ENCODE peak calls at places on chromosomes 6 and 20, in nine cellular contexts. One of them, this sample, is unnamed.

GRCh38 chr6:46023216-46023915 is 7.7 kb upstream of the CLIC5 start:
- DNase-seq in activated T-cell treated with anti-CD3 and anti-CD28 coated beads for 48 hours: no peak
- DNase-seq in amniotic epithelial cell: peak
- DNase-seq in CD4-positive, alpha-beta T cell: no peak
- DNase-seq in hepatocyte: no peak
- DNase-seq in heart right ventricle: no peak
- DNase-seq in mesenchymal stem cell: no peak
- DNase-seq in stimulated activated naive CD8-positive, alpha-beta T cell treated with anti-CD3 and anti-CD28 coated beads, Interleukin-15, Interleukin-2, amounts not matched to agents 100 U/mL and 50 U/mL, for 24 hours: no peak
- DNase-seq in Kasumi-1: no peak
- DNase-seq in this sample: no peak

GRCh38 chr6:30357678-30358339 is 12.9 kb downstream of the RPP21 start:
- DNase-seq in stimulated activated naive CD8-positive, alpha-beta T cell treated with anti-CD3 and anti-CD28 coated beads, Interleukin-15, Interleukin-2, amounts not matched to agents 100 U/mL and 50 U/mL, for 24 hours: peak
- DNase-seq in heart right ventricle: peak
- DNase-seq in activated T-cell treated with anti-CD3 and anti-CD28 coated beads for 48 hours: peak
- DNase-seq in CD4-positive, alpha-beta T cell: peak
- DNase-seq in mesenchymal stem cell: peak
- DNase-seq in hepatocyte: peak
- DNase-seq in amniotic epithelial cell: peak
- DNase-seq in Kasumi-1: peak
- DNase-seq in this sample: no peak

GRCh38 chr20:35240914-35241293 is 14.4 kb downstream of the MMP24 start:
- DNase-seq in stimulated activated naive CD8-positive, alpha-beta T cell treated with anti-CD3 and anti-CD28 coated beads, Interleukin-15, Interleukin-2, amounts not matched to agents 100 U/mL and 50 U/mL, for 24 hours: no peak
- DNase-seq in Kasumi-1: no peak
- DNase-seq in amniotic epithelial cell: no peak
- DNase-seq in heart right ventricle: no peak
- DNase-seq in CD4-positive, alpha-beta T cell: no peak
- DNase-seq in mesenchymal stem cell: no peak
- DNase-seq in hepatocyte: no peak
- DNase-seq in activated T-cell treated with anti-CD3 and anti-CD28 coated beads for 48 hours: no peak
- DNase-seq in this sample: no peak

GRCh38 chr6:35213824-35214756 is at the start of gene SCUBE3:
- DNase-seq in activated T-cell treated with anti-CD3 and anti-CD28 coated beads for 48 hours: no peak
- DNase-seq in heart right ventricle: no peak
- DNase-seq in Kasumi-1: peak
- DNase-seq in hepatocyte: peak
- DNase-seq in CD4-positive, alpha-beta T cell: no peak
- DNase-seq in mesenchymal stem cell: peak
- DNase-seq in amniotic epithelial cell: peak
- DNase-seq in stimulated activated naive CD8-positive, alpha-beta T cell treated with anti-CD3 and anti-CD28 coated beads, Interleukin-15, Interleukin-2, amounts not matched to agents 100 U/mL and 50 U/mL, for 24 hours: peak
- DNase-seq in this sample: no peak

GRCh38 chr6:25050356-25050755 is 114.6 kb upstream of the RIPOR2 start:
- DNase-seq in activated T-cell treated with anti-CD3 and anti-CD28 coated beads for 48 hours: no peak
- DNase-seq in Kasumi-1: peak
- DNase-seq in CD4-positive, alpha-beta T cell: peak
- DNase-seq in amniotic epithelial cell: peak
- DNase-seq in heart right ventricle: no peak
- DNase-seq in hepatocyte: peak
- DNase-seq in mesenchymal stem cell: peak
- DNase-seq in stimulated activated naive CD8-positive, alpha-beta T cell treated with anti-CD3 and anti-CD28 coated beads, Interleukin-15, Interleukin-2, amounts not matched to agents 100 U/mL and 50 U/mL, for 24 hours: peak
- DNase-seq in this sample: no peak

GRCh38 chr6:142071981-142072380 is 60.7 kb upstream of the GJE1 start:
- DNase-seq in mesenchymal stem cell: no peak
- DNase-seq in stimulated activated naive CD8-positive, alpha-beta T cell treated with anti-CD3 and anti-CD28 coated beads, Interleukin-15, Interleukin-2, amounts not matched to agents 100 U/mL and 50 U/mL, for 24 hours: no peak
- DNase-seq in activated T-cell treated with anti-CD3 and anti-CD28 coated beads for 48 hours: no peak
- DNase-seq in amniotic epithelial cell: peak
- DNase-seq in CD4-positive, alpha-beta T cell: no peak
- DNase-seq in heart right ventricle: no peak
- DNase-seq in hepatocyte: no peak
- DNase-seq in Kasumi-1: no peak
- DNase-seq in this sample: no peak

GRCh38 chr6:45681860-45682488 is 304.2 kb upstream of the SUPT3H start:
- DNase-seq in heart right ventricle: no peak
- DNase-seq in stimulated activated naive CD8-positive, alpha-beta T cell treated with anti-CD3 and anti-CD28 coated beads, Interleukin-15, Interleukin-2, amounts not matched to agents 100 U/mL and 50 U/mL, for 24 hours: peak
- DNase-seq in amniotic epithelial cell: peak
- DNase-seq in hepatocyte: no peak
- DNase-seq in activated T-cell treated with anti-CD3 and anti-CD28 coated beads for 48 hours: peak
- DNase-seq in mesenchymal stem cell: peak
- DNase-seq in CD4-positive, alpha-beta T cell: no peak
- DNase-seq in Kasumi-1: no peak
- DNase-seq in this sample: no peak

GRCh38 chr20:10131612-10132345 is 86.9 kb upstream of the SNAP25 start:
- DNase-seq in mesenchymal stem cell: no peak
- DNase-seq in activated T-cell treated with anti-CD3 and anti-CD28 coated beads for 48 hours: no peak
- DNase-seq in hepatocyte: peak
- DNase-seq in CD4-positive, alpha-beta T cell: no peak
- DNase-seq in heart right ventricle: peak
- DNase-seq in amniotic epithelial cell: peak
- DNase-seq in stimulated activated naive CD8-positive, alpha-beta T cell treated with anti-CD3 and anti-CD28 coated beads, Interleukin-15, Interleukin-2, amounts not matched to agents 100 U/mL and 50 U/mL, for 24 hours: no peak
- DNase-seq in Kasumi-1: no peak
- DNase-seq in this sample: peak

GRCh38 chr6:83707829-83708545 is 914 bp downstream of the SNAP91 start:
- DNase-seq in mesenchymal stem cell: peak
- DNase-seq in stimulated activated naive CD8-positive, alpha-beta T cell treated with anti-CD3 and anti-CD28 coated beads, Interleukin-15, Interleukin-2, amounts not matched to agents 100 U/mL and 50 U/mL, for 24 hours: no peak
- DNase-seq in hepatocyte: peak
- DNase-seq in Kasumi-1: peak
- DNase-seq in CD4-positive, alpha-beta T cell: no peak
- DNase-seq in amniotic epithelial cell: no peak
- DNase-seq in activated T-cell treated with anti-CD3 and anti-CD28 coated beads for 48 hours: no peak
- DNase-seq in heart right ventricle: no peak
- DNase-seq in this sample: no peak

GRCh38 chr6:32972353-32973143 is 4.2 kb downstream of the BRD2 start:
- DNase-seq in Kasumi-1: peak
- DNase-seq in mesenchymal stem cell: no peak
- DNase-seq in activated T-cell treated with anti-CD3 and anti-CD28 coated beads for 48 hours: no peak
- DNase-seq in heart right ventricle: no peak
- DNase-seq in amniotic epithelial cell: no peak
- DNase-seq in CD4-positive, alpha-beta T cell: peak
- DNase-seq in stimulated activated naive CD8-positive, alpha-beta T cell treated with anti-CD3 and anti-CD28 coated beads, Interleukin-15, Interleukin-2, amounts not matched to agents 100 U/mL and 50 U/mL, for 24 hours: peak
- DNase-seq in hepatocyte: peak
- DNase-seq in this sample: peak

GRCh38 chr6:41545174-41545702 is 943 bp upstream of the FOXP4 start:
- DNase-seq in heart right ventricle: no peak
- DNase-seq in mesenchymal stem cell: no peak
- DNase-seq in activated T-cell treated with anti-CD3 and anti-CD28 coated beads for 48 hours: no peak
- DNase-seq in CD4-positive, alpha-beta T cell: no peak
- DNase-seq in amniotic epithelial cell: no peak
- DNase-seq in hepatocyte: no peak
- DNase-seq in stimulated activated naive CD8-positive, alpha-beta T cell treated with anti-CD3 and anti-CD28 coated beads, Interleukin-15, Interleukin-2, amounts not matched to agents 100 U/mL and 50 U/mL, for 24 hours: no peak
- DNase-seq in Kasumi-1: no peak
- DNase-seq in this sample: no peak

GRCh38 chr6:29968130-29968529 is 25.8 kb downstream of the HLA-A start:
- DNase-seq in heart right ventricle: no peak
- DNase-seq in Kasumi-1: no peak
- DNase-seq in stimulated activated naive CD8-positive, alpha-beta T cell treated with anti-CD3 and anti-CD28 coated beads, Interleukin-15, Interleukin-2, amounts not matched to agents 100 U/mL and 50 U/mL, for 24 hours: no peak
- DNase-seq in amniotic epithelial cell: peak
- DNase-seq in CD4-positive, alpha-beta T cell: no peak
- DNase-seq in hepatocyte: no peak
- DNase-seq in mesenchymal stem cell: peak
- DNase-seq in activated T-cell treated with anti-CD3 and anti-CD28 coated beads for 48 hours: no peak
- DNase-seq in this sample: no peak

GRCh38 chr6:129133770-129134192 is 250.8 kb downstream of the LAMA2 start:
- DNase-seq in Kasumi-1: no peak
- DNase-seq in amniotic epithelial cell: peak
- DNase-seq in heart right ventricle: peak
- DNase-seq in mesenchymal stem cell: no peak
- DNase-seq in hepatocyte: no peak
- DNase-seq in stimulated activated naive CD8-positive, alpha-beta T cell treated with anti-CD3 and anti-CD28 coated beads, Interleukin-15, Interleukin-2, amounts not matched to agents 100 U/mL and 50 U/mL, for 24 hours: no peak
- DNase-seq in CD4-positive, alpha-beta T cell: no peak
- DNase-seq in activated T-cell treated with anti-CD3 and anti-CD28 coated beads for 48 hours: no peak
- DNase-seq in this sample: no peak

GRCh38 chr6:109892451-109893435 is 85.4 kb upstream of the GPR6 start:
- DNase-seq in CD4-positive, alpha-beta T cell: no peak
- DNase-seq in stimulated activated naive CD8-positive, alpha-beta T cell treated with anti-CD3 and anti-CD28 coated beads, Interleukin-15, Interleukin-2, amounts not matched to agents 100 U/mL and 50 U/mL, for 24 hours: no peak
- DNase-seq in heart right ventricle: no peak
- DNase-seq in mesenchymal stem cell: no peak
- DNase-seq in hepatocyte: peak
- DNase-seq in activated T-cell treated with anti-CD3 and anti-CD28 coated beads for 48 hours: no peak
- DNase-seq in Kasumi-1: no peak
- DNase-seq in amniotic epithelial cell: no peak
- DNase-seq in this sample: no peak

GRCh38 chr6:71394001-71394432 is 105.4 kb downstream of the OGFRL1 start:
- DNase-seq in mesenchymal stem cell: peak
- DNase-seq in amniotic epithelial cell: peak
- DNase-seq in heart right ventricle: no peak
- DNase-seq in CD4-positive, alpha-beta T cell: no peak
- DNase-seq in hepatocyte: no peak
- DNase-seq in stimulated activated naive CD8-positive, alpha-beta T cell treated with anti-CD3 and anti-CD28 coated beads, Interleukin-15, Interleukin-2, amounts not matched to agents 100 U/mL and 50 U/mL, for 24 hours: no peak
- DNase-seq in activated T-cell treated with anti-CD3 and anti-CD28 coated beads for 48 hours: no peak
- DNase-seq in Kasumi-1: no peak
- DNase-seq in this sample: no peak

GRCh38 chr6:156280131-156280530 is 497.0 kb upstream of the ARID1B start:
- DNase-seq in activated T-cell treated with anti-CD3 and anti-CD28 coated beads for 48 hours: no peak
- DNase-seq in stimulated activated naive CD8-positive, alpha-beta T cell treated with anti-CD3 and anti-CD28 coated beads, Interleukin-15, Interleukin-2, amounts not matched to agents 100 U/mL and 50 U/mL, for 24 hours: no peak
- DNase-seq in heart right ventricle: no peak
- DNase-seq in CD4-positive, alpha-beta T cell: no peak
- DNase-seq in amniotic epithelial cell: no peak
- DNase-seq in Kasumi-1: no peak
- DNase-seq in mesenchymal stem cell: no peak
- DNase-seq in hepatocyte: no peak
- DNase-seq in this sample: no peak

GRCh38 chr20:32556312-32557184 is 28.6 kb downstream of the NOL4L start:
- DNase-seq in hepatocyte: no peak
- DNase-seq in heart right ventricle: no peak
- DNase-seq in activated T-cell treated with anti-CD3 and anti-CD28 coated beads for 48 hours: no peak
- DNase-seq in amniotic epithelial cell: no peak
- DNase-seq in stimulated activated naive CD8-positive, alpha-beta T cell treated with anti-CD3 and anti-CD28 coated beads, Interleukin-15, Interleukin-2, amounts not matched to agents 100 U/mL and 50 U/mL, for 24 hours: no peak
- DNase-seq in CD4-positive, alpha-beta T cell: no peak
- DNase-seq in Kasumi-1: no peak
- DNase-seq in mesenchymal stem cell: no peak
- DNase-seq in this sample: no peak

GRCh38 chr6:145688493-145688905 is 46.8 kb downstream of the EPM2A start:
- DNase-seq in activated T-cell treated with anti-CD3 and anti-CD28 coated beads for 48 hours: no peak
- DNase-seq in amniotic epithelial cell: peak
- DNase-seq in CD4-positive, alpha-beta T cell: no peak
- DNase-seq in Kasumi-1: no peak
- DNase-seq in heart right ventricle: no peak
- DNase-seq in hepatocyte: no peak
- DNase-seq in stimulated activated naive CD8-positive, alpha-beta T cell treated with anti-CD3 and anti-CD28 coated beads, Interleukin-15, Interleukin-2, amounts not matched to agents 100 U/mL and 50 U/mL, for 24 hours: no peak
- DNase-seq in mesenchymal stem cell: peak
- DNase-seq in this sample: no peak

GRCh38 chr6:104685871-104686549 is 173.7 kb downstream of the HACE1 start:
- DNase-seq in CD4-positive, alpha-beta T cell: no peak
- DNase-seq in Kasumi-1: no peak
- DNase-seq in activated T-cell treated with anti-CD3 and anti-CD28 coated beads for 48 hours: no peak
- DNase-seq in stimulated activated naive CD8-positive, alpha-beta T cell treated with anti-CD3 and anti-CD28 coated beads, Interleukin-15, Interleukin-2, amounts not matched to agents 100 U/mL and 50 U/mL, for 24 hours: no peak
- DNase-seq in heart right ventricle: no peak
- DNase-seq in amniotic epithelial cell: no peak
- DNase-seq in mesenchymal stem cell: no peak
- DNase-seq in hepatocyte: no peak
- DNase-seq in this sample: no peak

This sample was measured in Right ventricle myocardium inferior.